ENCODE peak calls at places on chromosomes 1 and 21, in ten cellular contexts. C, V, Z, H, T, R, N, F, O and Q are unnamed samples. For H3K9me2, the result is how much of the 10 kb centered on the place peaks cover.

GRCh38 chr1:45928486-45929205 is 125.2 kb downstream of the MAST2 start:
- DNase-seq in R (no peak), C (no peak), V (peak), H (no peak), Z (no peak), O (no peak), F (no peak), N (no peak), T (no peak), Q (no peak)

GRCh38 chr1:230632273-230632873 is 9.9 kb upstream of the COG2 start:
- DNase-seq in H (peak), Z (peak), F (peak), O (peak), N (peak), C (peak), R (peak), V (peak), T (peak), Q (peak)

GRCh38 chr21:33011462-33011861 is 14.3 kb upstream of the OLIG2 start:
- DNase-seq in F (peak), V (peak), C (peak), H (peak), T (no peak), O (no peak), R (no peak), N (no peak), Z (no peak), Q (no peak)

GRCh38 chr1:106615473-106615872 is 441.0 kb upstream of the PRMT6 start:
- DNase-seq in Z (no peak), O (no peak), F (no peak), R (no peak), T (no peak), N (no peak), C (no peak), V (no peak), H (no peak), Q (no peak)

GRCh38 chr1:40708750-40709099 is 17.2 kb downstream of the NFYC start:
- DNase-seq in T (peak), C (peak), O (peak), F (peak), N (no peak), Z (peak), H (peak), V (peak), R (peak), Q (peak)

GRCh38 chr1:85464497-85465098 is 361 bp downstream of the DDAH1 start:
- DNase-seq in Z (peak), F (peak), V (peak), T (peak), N (peak), C (peak), H (peak), R (no peak), O (no peak), Q (peak)

GRCh38 chr21:45016491-45017375 is 57.6 kb upstream of the ADARB1 start:
- DNase-seq in F (no peak), H (no peak), C (no peak), Z (no peak), O (no peak), N (no peak), T (no peak), R (no peak), V (no peak), Q (no peak)

GRCh38 chr21:46054447-46054846 is 43.5 kb upstream of the COL6A2 start:
- DNase-seq in N (no peak), T (no peak), R (no peak), V (peak), C (no peak), H (no peak), Z (peak), F (no peak), O (no peak), Q (no peak)

GRCh38 chr1:225448146-225448805 is 20.4 kb upstream of the LBR start:
- DNase-seq in N (no peak), R (no peak), Z (no peak), H (no peak), C (no peak), V (no peak), T (no peak), F (no peak), O (no peak), Q (no peak)

GRCh38 chr1:26016258-26016943 is 5.2 kb upstream of the EXTL1 start:
- DNase-seq in R (no peak), T (no peak), C (no peak), O (no peak), F (no peak), Z (no peak), H (no peak), N (no peak), V (no peak), Q (no peak)

GRCh38 chr1:64839270-64839669 is 94.4 kb downstream of the RAVER2 start:
- DNase-seq in C (no peak), H (no peak), V (no peak), F (no peak), R (no peak), O (no peak), T (no peak), N (no peak), Z (no peak), Q (no peak)

GRCh38 chr1:164708596-164708995 is 149.6 kb downstream of the PBX1 start:
- DNase-seq in Z (no peak), F (no peak), O (no peak), T (no peak), H (no peak), R (no peak), V (no peak), N (no peak), C (no peak), Q (no peak)

GRCh38 chr1:85496881-85497582 is 32.1 kb upstream of the DDAH1 start:
- DNase-seq in O (no peak), C (no peak), T (no peak), N (no peak), Z (no peak), F (no peak), H (no peak), R (no peak), V (peak), Q (no peak)

GRCh38 chr1:246427611-246428010 is 79.5 kb downstream of the SMYD3 start:
- DNase-seq in N (no peak), F (peak), C (no peak), H (no peak), V (peak), R (no peak), Z (no peak), O (no peak), T (no peak), Q (no peak)

GRCh38 chr1:39409055-39409816 is 82.2 kb upstream of the BMP8A start:
- DNase-seq in H (peak), T (peak), F (peak), V (peak), R (no peak), C (no peak), N (peak), Z (peak), O (no peak), Q (peak)

GRCh38 chr1:113226118-113226517 is 153.1 kb downstream of the LRIG2 start:
- DNase-seq in F (no peak), Z (no peak), O (no peak), V (no peak), C (no peak), T (no peak), R (no peak), H (no peak), N (no peak), Q (no peak)

GRCh38 chr1:114725230-114725629 is 8.7 kb upstream of the NRAS start:
- DNase-seq in O (no peak), N (no peak), R (no peak), F (no peak), T (no peak), C (no peak), Z (no peak), H (no peak), V (no peak), Q (no peak)

GRCh38 chr1:200223207-200223606 is 186.6 kb downstream of the ZNF281 start:
- DNase-seq in T (no peak), R (no peak), Z (no peak), C (no peak), N (no peak), O (no peak), F (no peak), V (no peak), H (no peak), Q (no peak)

GRCh38 chr1:233114159-233114558 is 163.7 kb downstream of the NTPCR start:
- DNase-seq in T (no peak), R (no peak), F (peak), V (peak), Z (peak), O (no peak), H (no peak), N (no peak), C (peak), Q (no peak)

GRCh38 chr21:42289926-42290325 is 25.3 kb downstream of the TFF3 start:
- DNase-seq in O (no peak), Z (no peak), V (no peak), T (no peak), C (no peak), N (no peak), H (no peak), F (no peak), R (no peak), Q (no peak)

GRCh38 chr21:33799378-33800090 is 116.1 kb downstream of the ATP5PO start:
- DNase-seq in T (no peak), F (no peak), H (no peak), N (no peak), R (no peak), V (no peak), O (no peak), C (no peak), Z (no peak), Q (no peak)

GRCh38 chr1:78303620-78304019 is 187.2 kb upstream of the PTGFR start:
- DNase-seq in N (peak), Z (no peak), V (peak), C (no peak), T (no peak), R (no peak), H (no peak), F (peak), O (no peak), Q (no peak)

GRCh38 chr1:92916899-92917298 is 44.4 kb downstream of the DIPK1A start:
- DNase-seq in O (no peak), C (no peak), N (no peak), R (no peak), H (no peak), T (no peak), Z (no peak), F (peak), V (peak), Q (no peak)

GRCh38 chr1:202551683-202552082 is 158.6 kb downstream of the SYT2 start:
- DNase-seq in Z (no peak), V (no peak), O (no peak), N (peak), F (peak), R (no peak), C (no peak), T (no peak), H (peak), Q (no peak)

GRCh38 chr1:116311756-116312691 is 61.0 kb upstream of the ATP1A1 start:
- DNase-seq in Z (peak), O (no peak), V (no peak), F (peak), N (peak), H (peak), C (no peak), R (no peak), T (no peak), Q (no peak)

GRCh38 chr1:231600461-231600976 is 26.1 kb upstream of the DISC1 start:
- DNase-seq in C (no peak), N (no peak), T (peak), H (peak), R (no peak), F (no peak), V (peak), Z (no peak), O (no peak), Q (no peak)

GRCh38 chr1:83802023-83802422 is 196.9 kb downstream of the TTLL7 start:
- DNase-seq in R (no peak), F (no peak), Z (no peak), N (no peak), T (no peak), C (no peak), V (no peak), O (no peak), H (no peak), Q (no peak)

GRCh38 chr21:32088471-32088870 is 190.4 kb downstream of the MIS18A start:
- DNase-seq in F (no peak), T (no peak), N (no peak), R (no peak), C (no peak), H (no peak), Z (no peak), O (no peak), V (no peak), Q (no peak)

GRCh38 chr1:186848509-186849130 is 19.9 kb downstream of the PLA2G4A start:
- DNase-seq in T (no peak), V (no peak), O (no peak), F (peak), C (no peak), H (peak), N (no peak), Z (no peak), R (no peak), Q (no peak)

GRCh38 chr1:5982276-5982675 is 9.9 kb downstream of the NPHP4 start:
- DNase-seq in C (no peak), Z (no peak), V (no peak), O (no peak), R (no peak), F (no peak), N (no peak), H (no peak), T (no peak), Q (no peak)

GRCh38 chr21:31878831-31879230 is 6.0 kb downstream of the HUNK start:
- DNase-seq in V (no peak), Z (no peak), R (no peak), C (no peak), N (no peak), H (no peak), O (peak), T (no peak), F (no peak), Q (peak)

GRCh38 chr1:6175411-6175828 is 4.7 kb downstream of the CHD5 start:
- DNase-seq in Z (no peak), O (no peak), N (no peak), F (no peak), C (no peak), T (no peak), V (no peak), R (no peak), H (no peak), Q (no peak)

GRCh38 chr21:35473496-35473895 is 424.4 kb upstream of the RUNX1 start:
- DNase-seq in N (no peak), F (no peak), R (no peak), V (no peak), O (no peak), C (no peak), H (no peak), Z (no peak), T (no peak), Q (no peak)

DNA sequence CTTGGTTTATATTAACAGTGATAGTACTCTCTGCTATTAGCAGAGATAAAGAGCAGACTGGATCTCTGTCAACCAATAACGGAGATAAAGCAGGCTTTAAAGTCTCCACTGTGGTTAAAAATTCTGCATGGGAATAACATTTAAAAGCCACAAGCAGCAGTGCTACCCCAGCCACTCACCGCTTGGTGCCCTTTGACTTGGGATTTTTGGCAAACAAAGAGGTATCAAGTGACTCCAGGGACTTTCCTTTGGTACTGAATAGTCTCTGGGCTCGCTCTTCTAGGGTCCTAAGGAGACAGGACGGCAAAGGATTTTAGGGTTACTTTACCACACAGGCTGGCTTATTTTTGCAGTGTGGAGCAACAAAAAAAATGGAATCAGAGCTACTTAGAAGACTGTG is 11.3 kb downstream of the SF3A3 start:
- DNase-seq in O (no peak), Z (no peak), T (no peak), H (no peak), N (no peak), R (no peak), V (no peak), F (no peak), C (no peak), Q (no peak)
- H3K9me2 ChIP-seq in O (under half), Z (under half), T (under half), H (under half), N (under half), R (under half), V (under half), F (under half), C (under half), Q (under half)

DNA sequence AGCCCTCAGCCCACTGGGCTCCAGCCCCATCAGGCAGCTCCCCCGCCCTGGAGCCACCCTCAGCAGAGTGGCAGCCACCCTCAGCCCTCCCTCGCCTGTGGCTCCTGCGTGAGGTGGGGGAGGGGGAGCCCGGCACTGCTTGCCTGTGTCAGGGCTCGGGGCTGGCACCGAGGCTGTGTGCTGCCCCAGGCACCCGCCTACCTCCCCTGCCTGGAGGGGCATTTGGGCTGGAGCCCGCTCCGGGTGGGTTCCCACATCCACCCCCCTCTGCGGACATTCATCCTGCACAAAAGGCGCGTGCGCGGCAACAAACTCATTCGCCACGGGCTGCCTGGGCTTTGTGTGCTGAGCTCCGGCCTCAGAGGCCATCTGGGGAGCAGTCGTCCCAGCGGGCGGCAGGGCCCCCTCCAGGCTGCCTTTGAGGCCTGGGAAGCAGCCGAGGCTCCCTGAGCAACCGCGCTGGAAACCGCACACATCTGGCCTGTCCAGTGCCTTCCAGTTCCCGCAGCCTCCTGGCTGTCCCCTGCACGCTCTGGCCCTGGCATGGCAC is 12.6 kb upstream of the TNFRSF14 start:
- DNase-seq in T (peak), O (no peak), V (peak), F (no peak), R (no peak), H (peak), C (no peak), Z (peak), N (no peak), Q (no peak)
- H2AFZ ChIP-seq in T (peak), O (no peak), V (no peak), F (no peak), R (no peak), H (no peak), C (no peak), Z (peak), N (no peak), Q (no peak)

GRCh38 chr1:147647796-147648633 is 22.3 kb downstream of the ACP6 start:
- DNase-seq in H (no peak), T (no peak), C (no peak), R (no peak), V (no peak), O (no peak), Z (no peak), N (no peak), F (no peak), Q (no peak)

GRCh38 chr1:147640553-147641165 is 29.7 kb downstream of the ACP6 start:
- DNase-seq in T (peak), V (peak), R (peak), Z (peak), N (peak), O (peak), F (peak), H (peak), C (peak), Q (peak)

GRCh38 chr1:147641695-147642592 is 28.4 kb downstream of the ACP6 start:
- DNase-seq in H (peak), C (peak), R (peak), Z (peak), F (peak), T (peak), O (peak), N (no peak), V (peak), Q (peak)

GRCh38 chr1:147641291-147641690 is 29.0 kb downstream of the ACP6 start:
- DNase-seq in C (no peak), N (no peak), V (peak), Z (no peak), F (no peak), O (no peak), T (no peak), R (no peak), H (no peak), Q (no peak)

DNA sequence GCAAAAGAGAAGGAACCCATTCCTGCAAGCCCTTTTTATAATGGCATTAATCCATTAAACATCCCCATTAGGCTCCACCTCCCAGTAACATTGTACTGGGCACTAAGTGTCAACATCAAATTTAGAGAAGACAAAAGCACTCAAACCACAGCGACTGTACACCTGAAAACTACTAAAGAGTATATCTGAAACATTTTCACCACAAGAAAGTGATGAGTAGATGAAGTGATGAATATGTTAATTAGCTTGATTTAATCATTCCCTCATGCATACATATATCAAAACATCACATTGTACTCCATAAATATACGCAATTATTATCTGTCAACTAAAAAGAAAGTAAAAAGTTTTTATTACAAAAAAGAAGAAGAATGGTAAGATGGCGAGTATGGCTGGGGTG is 26.4 kb downstream of the ACP6 start:
- DNase-seq in V (no peak), N (no peak), C (no peak), Z (no peak), H (no peak), R (no peak), F (no peak), T (no peak), O (no peak), Q (no peak)
- H3K9me2 ChIP-seq in V (under half), N (under half), C (under half), Z (under half), H (under half), R (under half), F (under half), T (under half), O (under half), Q (under half)

GRCh38 chr1:19311503-19311930 is 427 bp downstream of the AKR7A2 start:
- DNase-seq in F (no peak), N (peak), T (no peak), R (no peak), H (no peak), C (no peak), V (no peak), Z (no peak), O (peak), Q (no peak)

GRCh38 chr1:19311931-19312781 is at the start of the genes AKR7A2 and SLC66A1:
- DNase-seq in C (peak), R (peak), V (peak), Z (peak), F (peak), H (peak), T (peak), O (peak), N (peak), Q (peak)

GRCh38 chr1:19313961-19314882 is 2.1 kb downstream of the SLC66A1 start:
- DNase-seq in O (peak), T (no peak), H (no peak), V (no peak), Z (no peak), R (peak), F (no peak), N (no peak), C (no peak), Q (no peak)

GRCh38 chr1:19313636-19313959 is 1.5 kb downstream of the SLC66A1 start:
- DNase-seq in O (no peak), C (no peak), V (peak), Z (no peak), H (no peak), T (no peak), N (no peak), R (no peak), F (peak), Q (no peak)

DNA sequence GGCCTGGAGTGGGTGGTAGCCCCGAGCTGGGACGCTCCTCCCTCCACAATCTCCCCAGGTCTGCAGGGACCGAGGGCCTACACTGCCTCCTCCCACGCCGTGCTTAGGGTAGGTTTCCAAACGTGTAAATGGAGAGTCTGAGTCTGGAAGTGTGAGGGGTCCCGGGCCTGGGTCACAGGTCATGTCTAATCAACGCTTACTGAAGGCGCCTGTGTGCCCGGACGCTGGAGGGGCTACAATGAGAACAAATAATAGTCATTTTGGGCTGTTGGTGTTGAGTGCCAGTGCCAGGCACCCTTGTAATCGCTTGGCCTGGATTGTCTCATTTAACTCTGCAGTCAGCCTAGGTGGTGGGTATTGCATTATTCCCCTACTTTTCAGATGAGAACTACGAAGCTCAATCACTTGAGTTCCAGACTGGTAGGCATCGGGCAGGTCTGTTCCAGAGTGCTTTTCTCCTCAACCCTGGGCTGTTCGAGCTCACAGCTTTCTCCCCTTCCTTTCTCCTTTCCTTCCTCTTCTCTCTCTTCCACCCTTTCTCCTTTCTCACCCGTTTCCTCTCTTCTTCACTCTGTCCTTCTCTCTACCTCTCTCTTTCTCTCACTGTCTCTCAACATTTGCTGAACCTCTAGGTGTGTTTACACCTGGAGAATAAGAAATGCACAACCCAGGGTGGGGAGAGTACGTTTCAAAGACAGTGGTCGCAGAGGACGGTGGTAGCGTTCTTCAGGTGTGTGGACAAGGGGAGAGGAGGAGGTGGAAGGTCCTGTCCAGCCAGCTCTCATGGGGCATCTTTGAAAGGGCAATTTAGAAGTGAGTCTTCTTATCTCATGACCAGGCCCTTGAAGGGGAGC is 883 bp downstream of the SLC66A1 start:
- DNase-seq in C (no peak), R (peak), F (no peak), T (no peak), N (no peak), O (peak), V (no peak), Z (no peak), H (no peak), Q (peak)
- H2AFZ ChIP-seq in C (no peak), R (no peak), F (peak), T (peak), N (peak), O (peak), V (peak), Z (peak), H (peak), Q (peak)